ENCODE peak calls at places on chromosomes 7 and 10, in five cellular contexts. C, L, F, O and A are unnamed samples. For H3K9me3, the result is how much of the 10 kb centered on the place peaks cover.

GRCh38 chr7:103803631-103804030 is 185.8 kb downstream of the RELN start:
- DNase-seq in C (no peak), F (no peak), L (no peak), O (no peak), A (no peak)

GRCh38 chr7:29039747-29040569 is 81.8 kb upstream of the TRIL start:
- DNase-seq in L (no peak), C (no peak), O (no peak), F (no peak), A (no peak)

GRCh38 chr7:129853661-129854268 is 99.0 kb downstream of the UBE2H start:
- DNase-seq in O (peak), C (no peak), L (no peak), F (no peak), A (no peak)

GRCh38 chr7:52197234-52197633 is 838.2 kb upstream of the POM121L12 start:
- DNase-seq in F (no peak), O (no peak), L (no peak), C (no peak), A (no peak)

GRCh38 chr10:67098460-67098859 is 172.6 kb downstream of the LRRTM3 start:
- DNase-seq in L (no peak), C (no peak), F (no peak), O (no peak), A (no peak)

GRCh38 chr10:29608062-29608461 is 26.7 kb downstream of the SVIL start:
- DNase-seq in C (no peak), L (no peak), F (no peak), O (no peak), A (no peak)

GRCh38 chr7:139842414-139843210 is 13.5 kb downstream of the TBXAS1 start:
- DNase-seq in C (no peak), L (no peak), O (no peak), F (no peak), A (no peak)

GRCh38 chr10:31754803-31755624 is 173.6 kb downstream of the ARHGAP12 start:
- DNase-seq in F (no peak), C (no peak), O (no peak), L (peak), A (no peak)

GRCh38 chr7:148882668-148883232 is 1.3 kb downstream of the EZH2 start:
- DNase-seq in O (peak), F (no peak), L (no peak), C (no peak), A (no peak)

GRCh38 chr7:32212321-32212720 is 142.1 kb upstream of the PDE1C start:
- DNase-seq in F (no peak), C (no peak), O (no peak), L (no peak), A (no peak)

GRCh38 chr10:49182776-49183175 is 5.4 kb downstream of the TMEM273 start:
- DNase-seq in O (no peak), C (no peak), F (no peak), L (no peak), A (no peak)

GRCh38 chr10:62735464-62736188 is 68.9 kb upstream of the ADO start:
- DNase-seq in L (no peak), C (no peak), F (no peak), O (peak), A (no peak)

GRCh38 chr7:121479466-121479865 is 83.4 kb upstream of the FAM3C start:
- DNase-seq in O (no peak), F (no peak), L (no peak), C (no peak), A (no peak)

GRCh38 chr7:143272871-143273270 is 9.6 kb downstream of the GSTK1 start:
- DNase-seq in L (no peak), C (no peak), F (no peak), O (no peak), A (no peak)

GRCh38 chr10:11515596-11516418 is 95.6 kb downstream of the USP6NL start:
- DNase-seq in L (no peak), O (peak), C (peak), F (peak), A (no peak)

GRCh38 chr7:48052748-48053147 is 17.4 kb downstream of the C7orf57 start:
- DNase-seq in F (peak), O (peak), C (no peak), L (no peak), A (no peak)

GRCh38 chr7:8363407-8364015 is 69.9 kb upstream of the NXPH1 start:
- DNase-seq in C (no peak), O (peak), F (no peak), L (no peak), A (no peak)

GRCh38 chr10:43816351-43817321 is 168.0 kb upstream of the ZNF32 start:
- DNase-seq in L (no peak), F (peak), O (no peak), C (peak), A (no peak)

GRCh38 chr10:125160856-125161569 is 650 bp upstream of the CTBP2 start:
- DNase-seq in C (peak), O (peak), F (peak), L (peak), A (peak)

GRCh38 chr7:140375808-140376730 is 22.3 kb downstream of the SLC37A3 start:
- DNase-seq in C (no peak), F (no peak), L (no peak), O (no peak), A (no peak)

GRCh38 chr7:39650676-39651075 is 27.3 kb downstream of the RALA start:
- DNase-seq in F (no peak), C (no peak), O (no peak), L (no peak), A (no peak)

GRCh38 chr7:57821438-57822382 is 371.7 kb downstream of the ZNF716 start:
- DNase-seq in F (no peak), C (no peak), O (no peak), L (no peak), A (peak)
- H3K9me3 ChIP-seq in F (under half), C (under half), O (under half), L (half or more), A (under half)

DNA sequence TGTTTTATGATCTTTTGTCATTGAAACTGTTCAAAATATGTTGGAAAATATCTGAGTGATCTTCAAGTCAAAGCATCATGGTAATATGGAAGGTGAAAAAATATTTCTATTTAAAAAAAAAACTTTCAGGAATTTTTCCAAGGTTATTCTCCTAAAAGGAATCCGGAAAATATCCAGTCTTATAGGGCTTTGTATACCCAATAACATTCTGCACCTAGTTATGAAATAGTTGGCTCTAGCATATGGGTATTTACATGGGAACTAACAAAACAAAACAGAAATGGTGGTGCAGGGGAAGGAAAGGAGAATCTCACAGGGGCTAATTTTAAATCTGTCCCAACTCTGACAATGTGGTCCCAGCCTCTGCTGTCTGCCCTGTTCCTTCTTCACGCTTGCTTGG is 167.1 kb upstream of the RHEB start:
- DNase-seq in C (no peak), O (no peak), L (no peak), F (no peak), A (no peak)
- H3K27ac ChIP-seq in C (no peak), O (no peak), L (no peak), F (peak), A (no peak)

DNA sequence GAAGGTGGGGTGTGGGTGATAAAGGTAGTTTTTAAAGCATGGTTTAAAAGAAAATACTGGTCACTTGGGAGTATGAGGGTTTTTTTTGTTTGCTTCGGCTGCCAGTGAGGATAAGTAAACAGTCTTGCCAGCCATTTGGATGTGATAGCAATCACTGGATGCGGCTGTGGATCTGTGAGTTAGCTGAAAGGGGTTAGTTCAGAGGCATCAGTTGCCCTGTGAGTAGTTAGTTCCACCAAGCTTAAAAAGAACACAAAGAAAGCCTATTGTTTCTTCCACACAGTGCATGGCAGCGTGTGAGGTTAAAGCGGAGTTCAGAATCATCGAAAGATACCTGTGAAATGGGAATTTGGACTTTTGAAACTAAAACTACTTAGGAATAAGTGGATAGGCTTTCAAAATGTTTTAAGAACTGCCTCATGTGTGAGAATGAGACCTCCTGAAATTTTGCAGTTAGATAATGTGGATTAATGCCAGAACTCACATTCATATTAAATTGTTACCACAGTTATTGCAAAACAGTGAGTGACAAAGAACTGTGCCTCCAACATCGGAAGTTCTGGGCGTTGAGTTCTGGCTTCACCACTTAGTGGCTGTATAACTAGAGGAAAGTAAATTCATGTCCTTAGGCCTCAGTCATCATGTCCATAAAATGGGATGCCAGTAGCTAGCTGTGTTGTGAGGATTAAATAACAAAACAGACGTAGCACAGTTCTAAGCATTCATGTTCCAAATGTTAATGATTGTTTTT is 31.2 kb downstream of the KIAA1217 start:
- DNase-seq in C (no peak), F (peak), O (peak), L (no peak), A (no peak)
- H3K9me3 ChIP-seq in C (under half), F (under half), O (under half), L (under half), A (under half)

GRCh38 chr7:24725554-24726260 is 31.6 kb downstream of the GSDME start:
- DNase-seq in C (no peak), F (no peak), L (peak), O (no peak), A (no peak)
- H3K27ac ChIP-seq in C (no peak), F (no peak), L (no peak), O (no peak), A (no peak)

GRCh38 chr7:157881062-157881771 is 544.4 kb downstream of the DNAJB6 start:
- DNase-seq in C (no peak), F (no peak), L (no peak), O (no peak), A (no peak)
- H3K9me3 ChIP-seq in C (under half), F (under half), L (under half), O (under half), A (under half)

DNA sequence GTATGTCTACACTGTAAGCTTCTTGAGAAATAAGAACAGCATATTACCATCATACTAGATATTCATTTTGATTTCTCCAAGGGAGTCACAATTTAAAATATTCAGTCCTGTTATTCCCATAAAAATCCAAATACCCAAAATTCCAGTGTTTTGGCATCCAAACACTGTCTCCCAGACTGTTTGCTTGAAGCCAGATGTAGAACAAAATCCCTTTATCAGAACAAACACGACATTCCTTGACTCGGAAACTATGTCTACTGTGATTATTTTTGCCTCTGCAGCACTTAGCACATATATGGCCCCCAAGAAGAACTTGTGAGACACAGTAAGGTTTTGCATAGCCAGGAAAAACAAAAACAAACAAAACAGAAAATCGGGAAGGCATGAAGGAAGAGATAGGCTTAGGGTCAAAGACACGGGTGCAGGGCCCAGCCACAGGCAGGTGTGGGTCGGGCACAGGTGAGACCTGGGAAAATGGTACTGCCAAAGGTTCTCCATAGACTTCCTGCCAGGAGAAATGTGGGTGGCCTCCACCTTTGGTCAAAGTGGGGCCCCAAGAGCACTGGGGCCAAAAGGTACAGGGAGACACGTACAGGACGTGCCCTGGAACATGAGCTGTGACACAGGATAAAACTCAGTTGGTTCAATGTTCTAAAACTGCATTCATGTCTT is 36.5 kb downstream of the CPXM2 start:
- DNase-seq in O (no peak), C (no peak), F (no peak), L (no peak), A (no peak)
- H3K27ac ChIP-seq in O (no peak), C (no peak), F (no peak), L (no peak), A (no peak)